ENCODE peak calls at places on chromosomes 7 and 10, in seven cellular contexts. D is CD8-positive, alpha-beta T cell; S is AG10803; L is foreskin fibroblast; A is WTC11; H is endothelial cell; V is GM12864. O is an unnamed sample.

GRCh38 chr7:51230324-51230625 is 86.3 kb downstream of the COBL start:
- DNase-seq in V (no peak), L (no peak), H (no peak), S (no peak), D (no peak), A (no peak), O (no peak)

GRCh38 chr10:43461950-43462349 is 25.0 kb downstream of the ZNF487 start:
- DNase-seq in H (peak), V (peak), L (peak), A (no peak), S (peak), D (no peak), O (peak)

GRCh38 chr7:50629238-50629901 is 64.2 kb upstream of the DDC start:
- DNase-seq in S (no peak), V (no peak), H (no peak), A (no peak), L (no peak), D (no peak), O (no peak)

GRCh38 chr10:96587255-96588059 is 645 bp upstream of the TM9SF3 start:
- DNase-seq in S (peak), V (no peak), H (no peak), D (no peak), A (no peak), L (peak), O (no peak)

GRCh38 chr7:157855452-157856213 is 518.8 kb downstream of the DNAJB6 start:
- DNase-seq in H (no peak), A (no peak), D (no peak), S (no peak), L (no peak), V (no peak), O (no peak)

GRCh38 chr7:25854608-25855497 is 297.1 kb upstream of the NFE2L3 start:
- DNase-seq in H (peak), D (no peak), S (peak), V (peak), L (peak), A (peak), O (peak)

GRCh38 chr7:111864291-111864976 is 302.1 kb upstream of the IMMP2L start:
- DNase-seq in V (no peak), L (no peak), S (no peak), D (no peak), H (no peak), A (no peak), O (no peak)

GRCh38 chr7:620052-620451 is 100.4 kb upstream of the PDGFA start:
- DNase-seq in S (no peak), A (no peak), H (no peak), D (no peak), L (peak), V (no peak), O (no peak)

GRCh38 chr7:40584667-40585433 is 450.0 kb downstream of the SUGCT start:
- DNase-seq in S (no peak), L (peak), V (no peak), H (no peak), D (no peak), A (no peak), O (no peak)

GRCh38 chr10:129865413-129865812 is 98.7 kb downstream of the EBF3 start:
- DNase-seq in S (no peak), H (no peak), L (no peak), V (no peak), A (no peak), D (no peak), O (no peak)

GRCh38 chr10:125284875-125285597 is 124.7 kb upstream of the CTBP2 start:
- DNase-seq in A (no peak), D (no peak), V (no peak), L (no peak), S (no peak), H (no peak), O (no peak)

GRCh38 chr7:371119-371778 is 81.3 kb downstream of the FOXL3 start:
- DNase-seq in A (peak), S (no peak), H (no peak), L (no peak), V (no peak), D (no peak), O (no peak)

GRCh38 chr7:134420509-134421125 is 38.3 kb downstream of the AKR1B1 start:
- DNase-seq in S (peak), V (no peak), D (no peak), A (peak), H (peak), L (peak), O (peak)

GRCh38 chr7:17706255-17706654 is 234.0 kb downstream of the SNX13 start:
- DNase-seq in A (no peak), L (no peak), S (no peak), D (no peak), V (no peak), H (no peak), O (no peak)

GRCh38 chr10:66928000-66928770 is 2.3 kb downstream of the LRRTM3 start:
- DNase-seq in L (peak), V (no peak), H (peak), D (no peak), S (peak), A (peak), O (no peak)

GRCh38 chr10:3950676-3951275 is 165.8 kb upstream of the KLF6 start:
- DNase-seq in L (no peak), D (peak), A (no peak), V (no peak), H (no peak), S (no peak), O (no peak)

GRCh38 chr10:7405637-7406036 is 5.2 kb downstream of the SFMBT2 start:
- DNase-seq in A (no peak), S (no peak), D (no peak), V (no peak), L (no peak), H (no peak), O (no peak)

GRCh38 chr7:80410081-80410480 is 101.8 kb downstream of the GNAT3 start:
- DNase-seq in S (peak), L (peak), V (no peak), H (no peak), A (no peak), D (no peak), O (no peak)

GRCh38 chr7:21844742-21845141 is 101.0 kb downstream of the CDCA7L start:
- DNase-seq in S (no peak), H (no peak), A (no peak), D (no peak), L (no peak), V (no peak), O (no peak)

GRCh38 chr10:97497572-97498075 is 598 bp downstream of the MMS19 start:
- DNase-seq in S (peak), V (peak), L (peak), A (peak), H (peak), D (peak), O (peak)

GRCh38 chr10:77531441-77532001 is 106.1 kb downstream of the KCNMA1 start:
- DNase-seq in A (no peak), H (no peak), S (peak), V (no peak), D (no peak), L (peak), O (no peak)

GRCh38 chr10:3476640-3477448 is 304.3 kb upstream of the PITRM1 start:
- DNase-seq in V (no peak), S (no peak), L (no peak), H (no peak), A (no peak), D (no peak), O (no peak)

GRCh38 chr10:103553743-103554487 is 60.4 kb downstream of the NEURL1 start:
- DNase-seq in L (no peak), V (no peak), H (no peak), S (no peak), A (no peak), D (no peak), O (no peak)

GRCh38 chr7:116859323-116859722 is 3.1 kb upstream of the CAPZA2 start:
- DNase-seq in L (peak), S (peak), A (no peak), D (no peak), V (no peak), H (no peak), O (no peak)

GRCh38 chr7:46281071-46281470 is 360.0 kb upstream of the IGFBP3 start:
- DNase-seq in H (no peak), L (no peak), A (no peak), V (no peak), D (no peak), S (no peak), O (no peak)

GRCh38 chr10:58412502-58412961 is 27.3 kb downstream of the TFAM start:
- DNase-seq in D (no peak), A (peak), V (no peak), H (no peak), S (peak), L (peak), O (no peak)

GRCh38 chr7:51827641-51828040 is 511.0 kb upstream of the COBL start:
- DNase-seq in V (no peak), S (no peak), H (no peak), D (no peak), L (no peak), A (no peak), O (no peak)

GRCh38 chr10:96858038-96858705 is 26.1 kb downstream of the LCOR start:
- DNase-seq in L (no peak), S (no peak), A (no peak), D (no peak), H (no peak), V (no peak), O (no peak)

GRCh38 chr7:44152971-44153947 is 12.1 kb upstream of the MYL7 start:
- DNase-seq in H (no peak), A (peak), L (no peak), D (no peak), V (no peak), S (no peak), O (no peak)
- TF ChIP-seq CTCF in H (no peak), A (no peak), L (no peak), D (no peak), V (no peak), S (no peak), O (no peak)

GRCh38 chr10:95480901-95481491 is 80.2 kb downstream of the SORBS1 start:
- DNase-seq in H (no peak), S (no peak), V (no peak), A (peak), L (no peak), D (no peak), O (no peak)
- TF ChIP-seq CTCF in H (no peak), S (no peak), V (no peak), A (no peak), L (no peak), D (no peak), O (no peak)

DNA sequence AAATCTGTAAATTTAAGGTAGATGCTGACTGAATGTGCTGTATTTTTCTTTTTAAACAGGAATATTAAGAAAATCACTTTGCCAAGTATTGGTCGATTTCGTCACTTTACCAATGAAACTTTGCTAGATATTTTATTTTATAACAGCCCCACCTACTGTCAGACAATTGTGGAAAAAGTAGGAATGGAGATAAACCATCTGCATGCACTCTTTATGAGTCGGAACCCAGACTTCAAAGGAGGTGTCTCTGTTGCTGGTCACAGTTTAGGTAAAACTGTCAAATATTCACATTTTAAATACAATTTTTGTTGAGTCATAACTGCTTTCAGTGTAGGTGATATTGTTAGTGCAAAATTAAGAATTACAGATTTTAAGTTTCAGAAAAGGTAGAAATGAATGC is 25.2 kb downstream of the SEC23IP start:
- DNase-seq in A (no peak), L (peak), D (no peak), S (peak), V (no peak), H (no peak), O (no peak)
- TF ChIP-seq CTCF in A (no peak), L (no peak), D (no peak), S (peak), V (no peak), H (no peak), O (no peak)

GRCh38 chr10:102114861-102115618 is 5.1 kb downstream of the LDB1 start:
- DNase-seq in A (peak), H (peak), V (no peak), S (peak), D (peak), L (peak), O (peak)

GRCh38 chr10:102115775-102116174 is 4.4 kb downstream of the LDB1 start:
- DNase-seq in L (peak), D (no peak), S (peak), A (no peak), H (no peak), V (no peak), O (no peak)

GRCh38 chr10:102119417-102120141 is 589 bp downstream of the LDB1 start:
- DNase-seq in V (no peak), L (peak), A (peak), H (peak), S (peak), D (peak), O (no peak)

GRCh38 chr10:102118867-102119266 is 1.3 kb downstream of the LDB1 start:
- DNase-seq in A (no peak), S (peak), H (no peak), V (no peak), L (peak), D (peak), O (no peak)

GRCh38 chr10:102117391-102118159 is 2.6 kb downstream of the LDB1 start:
- DNase-seq in L (peak), S (peak), H (peak), V (no peak), A (peak), D (peak), O (peak)
- TF ChIP-seq CTCF in L (peak), S (peak), H (no peak), V (no peak), A (no peak), D (no peak), O (peak)

DNA sequence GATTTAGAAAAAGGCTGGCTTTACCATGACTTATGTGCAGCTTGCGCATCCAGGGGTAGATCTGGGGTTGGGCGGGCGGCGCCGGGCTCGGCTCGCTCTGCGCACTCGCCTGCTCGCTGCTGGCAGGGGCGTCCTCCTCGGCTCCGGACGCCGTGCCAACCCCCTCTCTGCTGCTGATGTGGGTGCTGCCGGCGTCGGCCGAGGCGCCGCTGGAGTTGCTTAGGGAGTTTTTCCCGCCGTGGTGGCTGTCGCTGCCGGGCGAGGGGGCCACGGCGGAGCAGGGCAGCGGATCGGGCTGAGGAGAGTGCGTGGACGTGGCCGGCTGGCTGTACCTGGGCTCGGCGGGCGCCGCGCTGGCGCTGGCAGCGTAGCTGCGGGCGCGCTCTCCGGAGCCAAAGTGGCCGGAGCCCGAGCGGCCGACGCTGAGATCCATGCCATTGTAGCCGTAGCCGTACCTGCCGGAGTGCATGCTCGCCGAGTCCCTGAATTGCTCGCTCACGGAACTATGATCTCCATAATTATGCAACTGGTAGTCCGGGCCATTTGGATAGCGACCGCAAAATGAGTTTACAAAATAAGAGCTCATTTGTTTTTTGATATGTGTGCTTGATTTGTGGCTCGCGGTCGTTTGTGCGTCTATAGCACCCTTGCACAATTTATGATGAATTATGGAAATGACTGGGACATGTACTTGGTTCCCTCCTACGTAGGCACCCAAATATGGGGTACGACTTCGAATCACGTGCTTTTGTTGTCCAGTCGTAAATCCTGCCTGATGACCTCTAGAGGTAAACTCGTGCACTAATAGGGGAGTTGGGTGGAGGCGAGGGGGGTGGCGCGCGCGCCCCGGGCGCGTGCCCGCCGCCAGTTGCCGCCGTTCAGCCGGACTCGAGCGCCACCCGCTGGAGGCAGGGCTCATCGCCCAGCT is at the start of gene HOXA5:
- DNase-seq in H (peak), L (peak), D (no peak), S (peak), A (peak), V (no peak), O (peak)
- TF ChIP-seq CTCF in H (peak), L (peak), D (no peak), S (peak), A (peak), V (no peak), O (peak)

O was measured in neural crest cell.